ENCODE peak calls at places on chromosomes 7 and 10, in five cellular contexts. One of them, this sample, is unnamed.

GRCh38 chr7:1918881-1919525 is 248.9 kb downstream of the ELFN1 start:
- DNase-seq in CD8-positive, alpha-beta T cell: no peak
- DNase-seq in foreskin fibroblast: no peak
- DNase-seq in left lung: peak
- DNase-seq in AG04450: no peak
- DNase-seq in this sample: no peak

GRCh38 chr10:14658331-14659122 is 116.2 kb downstream of the FAM107B start:
- DNase-seq in CD8-positive, alpha-beta T cell: no peak
- DNase-seq in foreskin fibroblast: peak
- DNase-seq in left lung: no peak
- DNase-seq in AG04450: peak
- DNase-seq in this sample: no peak

GRCh38 chr10:34698979-34699378 is 116.1 kb downstream of the PARD3 start:
- DNase-seq in CD8-positive, alpha-beta T cell: no peak
- DNase-seq in foreskin fibroblast: peak
- DNase-seq in left lung: no peak
- DNase-seq in AG04450: no peak
- DNase-seq in this sample: peak

GRCh38 chr7:66307591-66308215 is 102.6 kb downstream of the TPST1 start:
- DNase-seq in CD8-positive, alpha-beta T cell: no peak
- DNase-seq in foreskin fibroblast: peak
- DNase-seq in left lung: no peak
- DNase-seq in AG04450: no peak
- DNase-seq in this sample: no peak

GRCh38 chr7:81297317-81297716 is 378.5 kb upstream of the SEMA3C start:
- DNase-seq in CD8-positive, alpha-beta T cell: no peak
- DNase-seq in foreskin fibroblast: no peak
- DNase-seq in left lung: no peak
- DNase-seq in AG04450: no peak
- DNase-seq in this sample: no peak

GRCh38 chr7:75938921-75939320 is 24.0 kb downstream of the POR start:
- DNase-seq in CD8-positive, alpha-beta T cell: no peak
- DNase-seq in foreskin fibroblast: no peak
- DNase-seq in left lung: no peak
- DNase-seq in AG04450: no peak
- DNase-seq in this sample: no peak

GRCh38 chr10:80164596-80164995 is 32.1 kb downstream of the PLAC9 start:
- DNase-seq in CD8-positive, alpha-beta T cell: no peak
- DNase-seq in foreskin fibroblast: no peak
- DNase-seq in left lung: no peak
- DNase-seq in AG04450: no peak
- DNase-seq in this sample: no peak

GRCh38 chr7:24411226-24411625 is 127.2 kb downstream of the NPY start:
- DNase-seq in CD8-positive, alpha-beta T cell: no peak
- DNase-seq in foreskin fibroblast: no peak
- DNase-seq in left lung: no peak
- DNase-seq in AG04450: no peak
- DNase-seq in this sample: no peak

GRCh38 chr7:37516610-37517108 is 68.0 kb upstream of the ELMO1 start:
- DNase-seq in CD8-positive, alpha-beta T cell: no peak
- DNase-seq in foreskin fibroblast: no peak
- DNase-seq in left lung: no peak
- DNase-seq in AG04450: no peak
- DNase-seq in this sample: no peak

GRCh38 chr7:29239638-29240037 is 45.1 kb downstream of the CHN2 start:
- DNase-seq in CD8-positive, alpha-beta T cell: no peak
- DNase-seq in foreskin fibroblast: no peak
- DNase-seq in left lung: no peak
- DNase-seq in AG04450: no peak
- DNase-seq in this sample: no peak

GRCh38 chr7:29247962-29248236 is 53.3 kb downstream of the CHN2 start:
- DNase-seq in CD8-positive, alpha-beta T cell: no peak
- DNase-seq in foreskin fibroblast: no peak
- DNase-seq in left lung: no peak
- DNase-seq in AG04450: no peak
- DNase-seq in this sample: no peak

GRCh38 chr7:29247232-29247961 is 52.8 kb downstream of the CHN2 start:
- DNase-seq in CD8-positive, alpha-beta T cell: no peak
- DNase-seq in foreskin fibroblast: no peak
- DNase-seq in left lung: no peak
- DNase-seq in AG04450: no peak
- DNase-seq in this sample: no peak

GRCh38 chr7:29248713-29249382 is 54.3 kb downstream of the CHN2 start:
- DNase-seq in CD8-positive, alpha-beta T cell: no peak
- DNase-seq in foreskin fibroblast: no peak
- DNase-seq in left lung: no peak
- DNase-seq in AG04450: no peak
- DNase-seq in this sample: no peak

DNA sequence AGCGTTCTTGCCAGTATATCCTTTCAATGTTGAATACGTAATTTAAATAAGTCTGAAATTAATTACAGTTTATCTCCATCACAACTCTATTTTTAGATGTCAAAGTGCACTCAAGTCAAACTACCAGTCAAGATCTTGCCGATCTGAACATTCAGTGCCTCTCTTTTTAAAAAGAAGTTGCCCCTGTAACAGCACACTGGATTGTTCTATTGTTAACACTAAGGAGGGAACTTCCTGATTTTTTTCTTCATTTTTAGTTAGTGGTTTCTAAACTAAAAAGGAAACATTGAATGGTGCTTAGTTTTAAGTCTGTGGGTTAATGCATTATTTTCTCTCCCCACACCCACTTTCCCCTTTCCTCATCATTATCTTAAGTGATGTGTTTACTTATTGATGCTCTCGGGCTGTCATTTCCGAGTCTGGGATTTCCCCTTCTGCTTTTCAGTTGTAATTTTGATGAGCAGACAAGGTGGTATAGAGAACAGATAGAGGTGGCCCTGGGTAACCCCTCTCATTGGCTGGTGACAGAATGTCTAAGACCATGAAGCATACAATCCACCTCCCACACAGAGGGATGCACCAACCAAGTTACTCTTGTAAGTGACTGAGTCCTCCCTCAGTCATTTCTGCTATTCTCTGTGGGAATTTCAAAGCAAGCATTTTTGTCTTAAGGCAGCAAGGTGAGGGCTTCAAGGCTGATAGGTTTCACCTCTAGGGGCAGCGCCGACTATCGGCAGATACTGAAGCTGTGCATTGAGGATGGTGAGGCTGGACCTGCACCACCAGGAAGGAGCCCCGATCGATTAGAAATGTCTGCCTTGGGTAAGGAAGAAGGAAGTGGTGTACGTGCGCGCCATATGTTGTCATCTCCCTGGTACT is 49.4 kb downstream of the CHN2 start:
- DNase-seq in CD8-positive, alpha-beta T cell: no peak
- DNase-seq in foreskin fibroblast: no peak
- DNase-seq in left lung: no peak
- DNase-seq in AG04450: no peak
- DNase-seq in this sample: no peak
- TF ChIP-seq CTCF in CD8-positive, alpha-beta T cell: no peak
- TF ChIP-seq CTCF in foreskin fibroblast: no peak
- TF ChIP-seq CTCF in left lung: no peak
- TF ChIP-seq CTCF in AG04450: no peak
- TF ChIP-seq CTCF in this sample: no peak

GRCh38 chr10:85977642-85978041 is 389.0 kb downstream of the GRID1 start:
- DNase-seq in CD8-positive, alpha-beta T cell: no peak
- DNase-seq in foreskin fibroblast: no peak
- DNase-seq in left lung: no peak
- DNase-seq in AG04450: no peak
- DNase-seq in this sample: no peak

GRCh38 chr10:85971494-85971893 is 395.1 kb downstream of the GRID1 start:
- DNase-seq in CD8-positive, alpha-beta T cell: no peak
- DNase-seq in foreskin fibroblast: no peak
- DNase-seq in left lung: no peak
- DNase-seq in AG04450: no peak
- DNase-seq in this sample: no peak

GRCh38 chr10:85978566-85979358 is 387.8 kb downstream of the GRID1 start:
- DNase-seq in CD8-positive, alpha-beta T cell: no peak
- DNase-seq in foreskin fibroblast: no peak
- DNase-seq in left lung: no peak
- DNase-seq in AG04450: no peak
- DNase-seq in this sample: no peak

GRCh38 chr10:85979598-85979997 is 387.0 kb downstream of the GRID1 start:
- DNase-seq in CD8-positive, alpha-beta T cell: no peak
- DNase-seq in foreskin fibroblast: no peak
- DNase-seq in left lung: no peak
- DNase-seq in AG04450: no peak
- DNase-seq in this sample: no peak

GRCh38 chr10:85976267-85976793 is 390.3 kb downstream of the GRID1 start:
- DNase-seq in CD8-positive, alpha-beta T cell: no peak
- DNase-seq in foreskin fibroblast: no peak
- DNase-seq in left lung: no peak
- DNase-seq in AG04450: no peak
- DNase-seq in this sample: no peak
- TF ChIP-seq CTCF in CD8-positive, alpha-beta T cell: no peak
- TF ChIP-seq CTCF in foreskin fibroblast: no peak
- TF ChIP-seq CTCF in left lung: no peak
- TF ChIP-seq CTCF in AG04450: no peak
- TF ChIP-seq CTCF in this sample: no peak

GRCh38 chr10:1300218-1300617 is 244.0 kb downstream of the WDR37 start:
- DNase-seq in CD8-positive, alpha-beta T cell: no peak
- DNase-seq in foreskin fibroblast: no peak
- DNase-seq in left lung: no peak
- DNase-seq in AG04450: no peak
- DNase-seq in this sample: no peak

GRCh38 chr10:1299041-1299726 is 243.0 kb downstream of the WDR37 start:
- DNase-seq in CD8-positive, alpha-beta T cell: no peak
- DNase-seq in foreskin fibroblast: no peak
- DNase-seq in left lung: no peak
- DNase-seq in AG04450: no peak
- DNase-seq in this sample: no peak

GRCh38 chr10:1297566-1298301 is 241.5 kb downstream of the WDR37 start:
- DNase-seq in CD8-positive, alpha-beta T cell: no peak
- DNase-seq in foreskin fibroblast: no peak
- DNase-seq in left lung: no peak
- DNase-seq in AG04450: no peak
- DNase-seq in this sample: no peak

GRCh38 chr10:1295756-1296480 is 239.7 kb downstream of the WDR37 start:
- DNase-seq in CD8-positive, alpha-beta T cell: no peak
- DNase-seq in foreskin fibroblast: no peak
- DNase-seq in left lung: no peak
- DNase-seq in AG04450: no peak
- DNase-seq in this sample: no peak

GRCh38 chr10:1301138-1301537 is 245.0 kb downstream of the WDR37 start:
- DNase-seq in CD8-positive, alpha-beta T cell: no peak
- DNase-seq in foreskin fibroblast: no peak
- DNase-seq in left lung: no peak
- DNase-seq in AG04450: no peak
- DNase-seq in this sample: no peak
- TF ChIP-seq CTCF in CD8-positive, alpha-beta T cell: no peak
- TF ChIP-seq CTCF in foreskin fibroblast: no peak
- TF ChIP-seq CTCF in left lung: no peak
- TF ChIP-seq CTCF in AG04450: no peak
- TF ChIP-seq CTCF in this sample: no peak

GRCh38 chr7:38889872-38890432 is 19.0 kb downstream of the VPS41 start:
- DNase-seq in CD8-positive, alpha-beta T cell: no peak
- DNase-seq in foreskin fibroblast: no peak
- DNase-seq in left lung: no peak
- DNase-seq in AG04450: no peak
- DNase-seq in this sample: no peak
- TF ChIP-seq CTCF in CD8-positive, alpha-beta T cell: peak
- TF ChIP-seq CTCF in foreskin fibroblast: peak
- TF ChIP-seq CTCF in left lung: peak
- TF ChIP-seq CTCF in AG04450: peak
- TF ChIP-seq CTCF in this sample: peak

GRCh38 chr7:128031901-128032604 is 816 bp upstream of the LRRC4 start:
- DNase-seq in CD8-positive, alpha-beta T cell: peak
- DNase-seq in foreskin fibroblast: peak
- DNase-seq in left lung: peak
- DNase-seq in AG04450: peak
- DNase-seq in this sample: no peak
- TF ChIP-seq CTCF in CD8-positive, alpha-beta T cell: no peak
- TF ChIP-seq CTCF in foreskin fibroblast: no peak
- TF ChIP-seq CTCF in left lung: peak
- TF ChIP-seq CTCF in AG04450: peak
- TF ChIP-seq CTCF in this sample: no peak

GRCh38 chr10:25713894-25714240 is 220.2 kb upstream of the MYO3A start:
- DNase-seq in CD8-positive, alpha-beta T cell: no peak
- DNase-seq in foreskin fibroblast: no peak
- DNase-seq in left lung: no peak
- DNase-seq in AG04450: no peak
- DNase-seq in this sample: no peak
- TF ChIP-seq CTCF in CD8-positive, alpha-beta T cell: no peak
- TF ChIP-seq CTCF in foreskin fibroblast: no peak
- TF ChIP-seq CTCF in left lung: no peak
- TF ChIP-seq CTCF in AG04450: no peak
- TF ChIP-seq CTCF in this sample: no peak